ENCODE peak calls at places on chromosome 17, in eight cellular contexts. K is upper lobe of right lung; Y is astrocyte; H is cardiac muscle cell; E is mammary epithelial cell; S is lower lobe of right lung; D is naive thymus-derived CD4-positive, alpha-beta T cell; M is aorta. L is an unnamed sample. For H3K27me3, the result is how much of the 10 kb centered on the place peaks cover.

GRCh38 chr17:20944014-20944905 is 98.6 kb downstream of the USP22 start:
- DNase-seq in K (no peak), Y (no peak), H (peak), E (peak), S (peak), D (peak), M (no peak), L (peak)

GRCh38 chr17:1720856-1721386 is 3.6 kb upstream of the WDR81 start:
- DNase-seq in K (peak), Y (no peak), H (peak), E (peak), S (peak), D (peak), M (no peak), L (peak)

GRCh38 chr17:74981979-74982662 is 5.3 kb upstream of the CDR2L start:
- DNase-seq in K (peak), Y (no peak), H (peak), E (no peak), S (peak), D (peak), M (peak), L (peak)

GRCh38 chr17:58679263-58680037 is 12.4 kb downstream of the TEX14 start:
- DNase-seq in K (no peak), Y (peak), H (no peak), E (peak), S (no peak), D (no peak), M (no peak), L (no peak)

GRCh38 chr17:82497483-82498405 is 21.8 kb upstream of the FOXK2 start:
- DNase-seq in K (no peak), Y (peak), H (peak), E (peak), S (peak), D (peak), M (peak), L (peak)

GRCh38 chr17:77719806-77720205 is 238.7 kb upstream of the TNRC6C start:
- DNase-seq in K (no peak), Y (no peak), H (no peak), E (no peak), S (no peak), D (no peak), M (no peak), L (no peak)

GRCh38 chr17:31517524-31517923 is 126.0 kb downstream of the RAB11FIP4 start:
- DNase-seq in K (no peak), Y (no peak), H (peak), E (no peak), S (no peak), D (no peak), M (no peak), L (no peak)

GRCh38 chr17:36755586-36755985 is 154.2 kb downstream of the MRM1 start:
- DNase-seq in K (no peak), Y (no peak), H (peak), E (peak), S (peak), D (peak), M (no peak), L (peak)

GRCh38 chr17:82767041-82767754 is 15.3 kb downstream of the TBCD start:
- DNase-seq in K (no peak), Y (no peak), H (peak), E (peak), S (peak), D (no peak), M (no peak), L (no peak)

GRCh38 chr17:76161619-76162222 is 20.7 kb upstream of the FOXJ1 start:
- DNase-seq in K (no peak), Y (no peak), H (no peak), E (no peak), S (no peak), D (no peak), M (no peak), L (no peak)

GRCh38 chr17:44904001-44904984 is 5.0 kb upstream of the EFTUD2 start:
- DNase-seq in K (peak), Y (no peak), H (no peak), E (no peak), S (no peak), D (no peak), M (peak), L (no peak)

GRCh38 chr17:9232591-9233270 is 211.4 kb downstream of the NTN1 start:
- DNase-seq in K (no peak), Y (no peak), H (no peak), E (no peak), S (no peak), D (no peak), M (peak), L (no peak)

GRCh38 chr17:76504117-76504516 is 2.9 kb upstream of the RHBDF2 start:
- DNase-seq in K (no peak), Y (no peak), H (peak), E (no peak), S (no peak), D (no peak), M (no peak), L (no peak)

GRCh38 chr17:16419074-16419928 is 3.9 kb downstream of the TRPV2 start:
- DNase-seq in K (no peak), Y (peak), H (no peak), E (peak), S (no peak), D (no peak), M (no peak), L (peak)

GRCh38 chr17:2084766-2085647 is 30.1 kb downstream of the HIC1 start:
- DNase-seq in K (no peak), Y (peak), H (no peak), E (no peak), S (peak), D (no peak), M (no peak), L (no peak)

GRCh38 chr17:45118691-45119090 is 13.6 kb downstream of the PLCD3 start:
- DNase-seq in K (no peak), Y (no peak), H (no peak), E (no peak), S (no peak), D (no peak), M (no peak), L (no peak)

GRCh38 chr17:40090234-40091111 is 9.9 kb downstream of the NR1D1 start:
- DNase-seq in K (no peak), Y (no peak), H (no peak), E (no peak), S (no peak), D (no peak), M (no peak), L (peak)

GRCh38 chr17:51258756-51259573 is 884 bp downstream of the MBTD1 start:
- DNase-seq in K (no peak), Y (no peak), H (peak), E (peak), S (no peak), D (no peak), M (no peak), L (peak)

GRCh38 chr17:40556198-40556661 is 9.0 kb downstream of the CCR7 start:
- DNase-seq in K (no peak), Y (no peak), H (no peak), E (no peak), S (no peak), D (no peak), M (peak), L (no peak)

GRCh38 chr17:38425744-38426143 is 2.5 kb upstream of the ARHGAP23 start:
- DNase-seq in K (no peak), Y (peak), H (no peak), E (no peak), S (no peak), D (no peak), M (no peak), L (no peak)

GRCh38 chr17:65556910-65557348 is 4.5 kb downstream of the AXIN2 start:
- DNase-seq in K (no peak), Y (no peak), H (no peak), E (no peak), S (no peak), D (no peak), M (no peak), L (peak)
- H3K4me3 ChIP-seq in K (no peak), Y (peak), H (peak), E (no peak), S (no peak), D (peak), M (peak), L (no peak)

GRCh38 chr17:27741361-27741861 is 58.9 kb downstream of the NOS2 start:
- DNase-seq in K (no peak), Y (peak), H (no peak), E (peak), S (no peak), D (no peak), M (no peak), L (peak)
- H3K27me3 ChIP-seq in K (under half), Y (under half), H (under half), E (under half), S (under half), D (under half), M (under half), L (under half)

GRCh38 chr17:19652595-19652994 is 4.0 kb downstream of the ALDH3A2 start:
- DNase-seq in K (no peak), Y (no peak), H (no peak), E (no peak), S (no peak), D (no peak), M (no peak), L (no peak)

GRCh38 chr17:19648475-19649406 is at the start of gene ALDH3A2:
- DNase-seq in K (peak), Y (peak), H (peak), E (peak), S (peak), D (peak), M (peak), L (peak)

GRCh38 chr17:19650826-19651225 is 2.3 kb downstream of the ALDH3A2 start:
- DNase-seq in K (no peak), Y (peak), H (no peak), E (peak), S (no peak), D (no peak), M (no peak), L (no peak)

GRCh38 chr17:19654342-19654886 is 5.9 kb downstream of the ALDH3A2 start:
- DNase-seq in K (no peak), Y (no peak), H (no peak), E (no peak), S (no peak), D (no peak), M (no peak), L (no peak)

GRCh38 chr17:19651461-19652238 is 3.1 kb downstream of the ALDH3A2 start:
- DNase-seq in K (no peak), Y (no peak), H (no peak), E (peak), S (no peak), D (no peak), M (no peak), L (no peak)
- H3K4me3 ChIP-seq in K (no peak), Y (no peak), H (no peak), E (peak), S (peak), D (no peak), M (peak), L (no peak)

GRCh38 chr17:49971199-49971847 is 2.3 kb downstream of the DLX4 start:
- DNase-seq in K (no peak), Y (no peak), H (no peak), E (no peak), S (no peak), D (no peak), M (no peak), L (no peak)
- H3K27me3 ChIP-seq in K (half or more), Y (half or more), H (half or more), E (under half), S (half or more), D (under half), M (under half), L (under half)

GRCh38 chr17:54901230-54901847 is 687 bp downstream of the TOM1L1 start:
- DNase-seq in K (no peak), Y (peak), H (no peak), E (peak), S (no peak), D (no peak), M (no peak), L (no peak)
- H3K4me3 ChIP-seq in K (peak), Y (peak), H (peak), E (peak), S (peak), D (no peak), M (peak), L (peak)

GRCh38 chr17:79928502-79929256 is 89.4 kb upstream of the CBX4 start:
- DNase-seq in K (no peak), Y (no peak), H (no peak), E (no peak), S (no peak), D (no peak), M (no peak), L (no peak)
- H3K27me3 ChIP-seq in K (half or more), Y (under half), H (under half), E (under half), S (under half), D (under half), M (under half), L (under half)

DNA sequence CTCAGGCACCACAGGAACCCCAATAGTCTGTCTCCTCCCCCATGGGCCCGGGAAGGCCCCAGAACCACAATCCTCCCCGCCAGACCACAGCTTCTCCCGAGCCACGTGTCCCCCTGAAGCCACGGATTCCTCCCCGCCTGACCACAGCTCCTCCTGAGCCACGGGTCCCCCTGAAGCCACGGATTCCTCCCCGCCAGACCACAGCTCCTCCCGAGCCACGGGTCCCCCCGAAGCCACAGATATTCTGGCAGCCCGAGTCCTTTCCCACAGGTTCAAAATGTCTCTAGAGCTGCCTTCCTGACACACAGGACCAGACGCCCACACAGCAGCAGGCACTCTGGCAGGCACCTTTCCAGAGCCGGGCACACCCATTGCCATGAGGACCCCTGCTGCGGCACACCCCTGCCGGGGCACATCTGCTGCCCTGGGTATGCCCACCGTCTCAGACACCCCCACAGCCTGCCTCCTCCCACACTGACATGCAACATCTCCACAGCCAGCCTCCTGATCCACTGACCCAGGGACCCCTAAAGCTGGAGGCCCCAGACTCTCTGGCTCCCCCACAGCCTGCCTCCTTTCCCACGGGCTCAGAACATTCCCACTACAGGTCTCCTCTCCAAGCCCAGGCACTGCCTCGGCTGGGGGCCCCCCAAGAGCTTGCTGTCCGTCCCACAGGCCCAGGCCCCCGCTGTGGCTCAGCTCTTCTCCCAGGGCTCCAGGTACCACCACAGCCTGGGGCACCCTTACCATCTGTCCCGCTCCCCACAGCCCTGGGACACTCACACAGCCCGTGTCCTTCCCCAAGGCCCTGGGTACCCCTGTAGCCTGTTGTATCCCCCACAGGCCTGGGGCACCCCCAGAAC is 2.2 kb downstream of the KIAA0753 start:
- DNase-seq in K (no peak), Y (no peak), H (no peak), E (no peak), S (no peak), D (no peak), M (no peak), L (no peak)
- H3K4me3 ChIP-seq in K (no peak), Y (no peak), H (no peak), E (peak), S (no peak), D (no peak), M (no peak), L (no peak)

L was measured in thyroid gland.